ENCODE peak calls at places on chromosomes 5 and 9, in eight cellular contexts. P, M, G, K, O, J, Y and D are unnamed samples.

GRCh38 chr9:92265159-92265558 is 28.3 kb downstream of the IARS1 start:
- DNase-seq in Y (no peak), P (no peak), K (peak), O (no peak), M (no peak), J (no peak), G (peak), D (no peak)

GRCh38 chr9:4887556-4887955 is 94.8 kb downstream of the RCL1 start:
- DNase-seq in M (peak), Y (no peak), P (peak), G (no peak), O (peak), J (no peak), K (peak), D (peak)

GRCh38 chr9:99365233-99365980 is 143.3 kb downstream of the SEC61B start:
- DNase-seq in P (peak), J (no peak), O (no peak), M (no peak), G (peak), Y (no peak), K (peak), D (peak)

GRCh38 chr5:158814521-158814920 is 285.2 kb downstream of the EBF1 start:
- DNase-seq in Y (peak), M (no peak), G (no peak), P (no peak), O (no peak), J (no peak), K (peak), D (no peak)

GRCh38 chr5:149798466-149798865 is 68.4 kb downstream of the PPARGC1B start:
- DNase-seq in G (no peak), J (no peak), M (no peak), K (no peak), P (no peak), Y (no peak), O (no peak), D (no peak)

GRCh38 chr5:32017638-32018429 is 156.3 kb downstream of the GOLPH3 start:
- DNase-seq in O (no peak), M (no peak), K (peak), J (no peak), Y (no peak), G (peak), P (peak), D (peak)

GRCh38 chr5:60955239-60955638 is 10.2 kb downstream of the NDUFAF2 start:
- DNase-seq in K (no peak), J (no peak), G (no peak), M (no peak), Y (no peak), O (no peak), P (no peak), D (no peak)

GRCh38 chr5:52751137-52751536 is 36.6 kb upstream of the ITGA1 start:
- DNase-seq in Y (no peak), K (no peak), G (peak), M (no peak), O (no peak), P (no peak), J (no peak), D (no peak)

GRCh38 chr5:102540251-102540812 is 41.5 kb upstream of the SLCO6A1 start:
- DNase-seq in G (no peak), Y (no peak), K (no peak), M (no peak), J (no peak), P (no peak), O (no peak), D (no peak)

GRCh38 chr9:93320591-93321219 is 130.8 kb upstream of the FAM120A start:
- DNase-seq in G (no peak), O (no peak), K (no peak), Y (no peak), M (no peak), J (no peak), P (no peak), D (no peak)

GRCh38 chr9:114034663-114035062 is 43.4 kb downstream of the AMBP start:
- DNase-seq in K (no peak), O (no peak), P (no peak), J (no peak), M (no peak), G (no peak), Y (no peak), D (no peak)

GRCh38 chr5:1057841-1058548 is 49.4 kb downstream of the NKD2 start:
- DNase-seq in J (no peak), G (no peak), O (no peak), P (no peak), K (no peak), Y (no peak), M (peak), D (no peak)

GRCh38 chr5:170792878-170793277 is 9.4 kb downstream of the GABRP start:
- DNase-seq in Y (no peak), O (no peak), P (no peak), G (no peak), K (no peak), M (no peak), J (no peak), D (no peak)

GRCh38 chr5:112294126-112294525 is 125.0 kb downstream of the EPB41L4A start:
- DNase-seq in G (no peak), O (no peak), Y (no peak), K (no peak), P (peak), J (no peak), M (no peak), D (no peak)

GRCh38 chr9:131774636-131775035 is 34.8 kb upstream of the RAPGEF1 start:
- DNase-seq in Y (no peak), J (no peak), P (no peak), K (no peak), G (no peak), M (no peak), O (no peak), D (no peak)

GRCh38 chr5:60779431-60779830 is 64.6 kb downstream of the ELOVL7 start:
- DNase-seq in G (no peak), O (no peak), J (no peak), Y (no peak), P (no peak), K (no peak), M (no peak), D (no peak)

GRCh38 chr5:119037496-119038215 is 33.2 kb upstream of the DMXL1 start:
- DNase-seq in O (no peak), K (peak), Y (no peak), P (no peak), G (no peak), M (no peak), J (no peak), D (peak)

GRCh38 chr9:79115176-79115575 is 456.6 kb upstream of the TLE4 start:
- DNase-seq in M (no peak), O (no peak), J (no peak), Y (no peak), P (no peak), K (no peak), G (no peak), D (no peak)

GRCh38 chr9:79661926-79662552 is 90.3 kb downstream of the TLE4 start:
- DNase-seq in M (no peak), O (no peak), Y (no peak), K (no peak), J (no peak), P (no peak), G (no peak), D (no peak)

GRCh38 chr9:119844431-119844830 is 475.2 kb upstream of the BRINP1 start:
- DNase-seq in O (no peak), G (no peak), P (no peak), Y (no peak), J (no peak), M (no peak), K (no peak), D (no peak)

GRCh38 chr5:97929383-97929782 is 746.3 kb upstream of the RIOK2 start:
- DNase-seq in Y (no peak), G (peak), O (no peak), K (peak), J (no peak), P (no peak), M (no peak), D (peak)

GRCh38 chr9:89048611-89049010 is 57.3 kb downstream of the S1PR3 start:
- DNase-seq in K (no peak), O (no peak), G (no peak), Y (no peak), J (no peak), M (no peak), P (no peak), D (no peak)

GRCh38 chr9:33105939-33106338 is 29.5 kb upstream of the SMU1 start:
- DNase-seq in J (no peak), M (no peak), P (no peak), G (no peak), O (no peak), K (no peak), Y (no peak), D (peak)

GRCh38 chr9:84940294-84940693 is 270.8 kb downstream of the NTRK2 start:
- DNase-seq in P (no peak), Y (no peak), O (no peak), K (no peak), M (no peak), G (no peak), J (no peak), D (no peak)

GRCh38 chr9:100354121-100354800 is 1.5 kb upstream of the TEX10 start:
- DNase-seq in G (no peak), O (no peak), P (no peak), M (no peak), K (no peak), J (no peak), Y (no peak), D (no peak)

GRCh38 chr5:76544268-76544926 is 78.8 kb downstream of the F2RL2 start:
- DNase-seq in O (peak), Y (no peak), G (peak), K (no peak), P (peak), M (no peak), J (no peak), D (peak)

GRCh38 chr5:179836225-179837019 is 15.7 kb downstream of the SQSTM1 start:
- DNase-seq in O (no peak), P (no peak), Y (no peak), J (no peak), G (peak), K (no peak), M (no peak), D (peak)

GRCh38 chr9:129234491-129234890 is 56.4 kb upstream of the IER5L start:
- DNase-seq in G (no peak), Y (no peak), K (no peak), O (peak), J (no peak), P (no peak), M (no peak), D (no peak)

GRCh38 chr9:87309236-87309635 is 188.4 kb upstream of the DAPK1 start:
- DNase-seq in M (no peak), G (peak), O (no peak), Y (no peak), J (no peak), K (peak), P (no peak), D (no peak)

GRCh38 chr5:92468307-92468706 is 1085.2 kb upstream of the ARRDC3 start:
- DNase-seq in G (no peak), O (no peak), Y (no peak), J (no peak), K (no peak), P (no peak), M (no peak), D (no peak)

GRCh38 chr5:81363093-81363886 is 30.6 kb downstream of the ACOT12 start:
- DNase-seq in M (no peak), J (no peak), O (no peak), P (peak), K (no peak), G (no peak), Y (no peak), D (no peak)

GRCh38 chr5:127170918-127171600 is 97.8 kb upstream of the C5orf63 start:
- DNase-seq in Y (no peak), J (no peak), P (no peak), K (no peak), O (no peak), G (no peak), M (no peak), D (no peak)

GRCh38 chr9:20290287-20290686 is 332.0 kb downstream of the MLLT3 start:
- DNase-seq in M (no peak), K (no peak), Y (no peak), J (no peak), O (no peak), P (no peak), G (no peak), D (no peak)

GRCh38 chr9:129333961-129334743 is 156.1 kb upstream of the IER5L start:
- DNase-seq in Y (peak), O (peak), J (no peak), G (peak), M (peak), K (peak), P (peak), D (peak)

DNA sequence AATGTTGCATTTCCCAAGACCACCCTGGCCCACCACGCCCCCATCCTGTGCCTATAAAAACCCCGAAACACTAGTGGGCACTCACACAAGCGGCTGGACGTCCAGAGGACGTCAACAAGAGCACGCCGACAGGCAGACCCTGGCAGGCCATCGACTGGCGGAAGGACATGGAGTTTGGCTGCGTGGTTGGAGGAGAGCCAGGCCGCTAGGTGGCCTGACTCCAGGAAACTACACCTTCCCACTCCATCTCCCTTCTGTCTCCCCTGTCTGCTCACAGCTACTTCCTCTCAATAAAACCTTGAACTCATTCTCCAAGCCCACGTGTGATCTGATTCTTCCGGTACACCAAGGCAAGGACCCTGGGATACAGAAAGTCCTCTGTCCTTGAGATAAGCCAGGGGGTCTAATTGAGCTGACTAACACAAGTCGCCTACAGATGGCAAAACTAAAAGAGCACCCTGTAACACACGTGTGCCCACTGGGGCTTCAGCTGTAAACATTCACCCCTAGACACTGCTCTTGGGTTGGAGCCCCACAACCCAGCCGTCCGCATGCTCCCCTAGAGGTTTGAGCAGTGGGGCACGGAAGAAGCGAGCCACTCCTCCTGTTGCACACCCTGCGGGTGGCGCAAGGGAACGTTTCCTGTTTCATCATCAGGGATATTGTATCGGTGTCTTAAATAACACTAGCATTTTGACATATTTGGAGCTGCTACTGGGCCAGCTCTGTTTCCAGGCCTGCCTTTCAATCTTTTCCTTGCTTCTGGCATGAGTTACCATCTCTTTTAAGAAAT is 54.5 kb upstream of the TAF11L2 start:
- DNase-seq in O (peak), M (no peak), P (no peak), J (no peak), Y (no peak), G (peak), K (no peak), D (no peak)
- TF ChIP-seq CTCF in O (no peak), M (no peak), P (no peak), J (no peak), Y (no peak), G (no peak), K (no peak), D (no peak)

DNA sequence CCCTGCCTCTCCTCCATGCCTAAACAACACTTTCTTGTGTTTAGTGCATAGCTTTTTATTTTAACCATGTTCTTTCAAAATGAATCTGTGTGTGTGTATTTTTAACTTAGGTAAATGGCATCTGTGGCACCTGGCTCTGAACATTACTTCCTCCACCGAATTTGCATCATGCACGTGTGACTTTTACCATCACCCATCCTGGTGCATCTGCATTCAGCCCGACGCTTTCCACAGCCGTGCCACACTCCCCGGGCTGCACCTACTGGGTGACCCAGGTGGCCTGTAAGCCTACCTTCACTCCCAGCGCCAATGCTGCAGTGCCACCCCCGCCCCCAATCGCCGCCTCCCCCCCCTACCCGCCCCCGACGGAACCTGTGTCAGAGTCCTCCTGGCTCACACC is 12.7 kb upstream of the FCN1 start:
- DNase-seq in P (no peak), M (no peak), J (no peak), G (no peak), O (no peak), K (no peak), Y (no peak), D (no peak)
- H3K4me3 ChIP-seq in P (no peak), M (no peak), J (no peak), G (no peak), O (no peak), K (no peak), Y (no peak), D (no peak)

GRCh38 chr5:145834917-145835838 is at the start of gene PRELID2:
- DNase-seq in O (peak), G (peak), Y (peak), P (peak), J (peak), M (peak), K (peak), D (peak)
- TF ChIP-seq CTCF in O (peak), G (no peak), Y (no peak), P (no peak), J (peak), M (no peak), K (no peak), D (no peak)

DNA sequence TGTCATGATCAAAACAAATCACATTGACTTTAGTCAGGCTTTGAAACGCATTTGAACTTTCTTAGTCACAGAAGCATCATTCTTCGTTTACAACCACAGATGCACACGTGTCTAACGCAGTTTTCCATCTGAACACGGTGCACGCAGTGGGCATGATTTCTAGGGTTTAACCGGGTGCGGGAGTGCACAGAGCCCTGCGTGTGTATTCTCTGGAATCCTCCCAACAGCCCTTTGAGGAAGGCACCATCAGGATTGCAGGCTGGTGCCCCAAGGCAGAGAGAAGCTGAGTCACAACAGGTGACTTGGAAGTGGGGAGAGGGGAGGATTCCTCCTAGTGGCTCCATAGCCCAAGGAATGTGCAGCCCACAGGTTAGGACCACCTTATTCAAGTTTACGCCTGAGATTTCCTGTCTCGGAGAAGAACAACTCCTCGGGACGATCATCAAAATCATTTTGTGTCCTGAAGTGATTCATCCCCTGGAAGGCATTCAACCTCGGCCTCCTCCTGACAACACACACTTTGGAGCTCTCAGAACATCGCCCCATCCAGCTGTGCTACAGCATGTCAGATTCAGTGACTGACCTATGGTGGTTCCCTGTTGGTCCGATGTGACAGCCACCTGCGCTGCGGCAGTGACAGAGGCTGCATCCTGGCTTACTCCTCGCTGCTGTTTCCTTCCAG is 13.1 kb downstream of the ROPN1L start:
- DNase-seq in J (no peak), K (peak), Y (no peak), G (peak), P (no peak), M (no peak), O (no peak), D (peak)
- H3K4me3 ChIP-seq in J (no peak), K (peak), Y (no peak), G (no peak), P (no peak), M (no peak), O (no peak), D (no peak)

DNA sequence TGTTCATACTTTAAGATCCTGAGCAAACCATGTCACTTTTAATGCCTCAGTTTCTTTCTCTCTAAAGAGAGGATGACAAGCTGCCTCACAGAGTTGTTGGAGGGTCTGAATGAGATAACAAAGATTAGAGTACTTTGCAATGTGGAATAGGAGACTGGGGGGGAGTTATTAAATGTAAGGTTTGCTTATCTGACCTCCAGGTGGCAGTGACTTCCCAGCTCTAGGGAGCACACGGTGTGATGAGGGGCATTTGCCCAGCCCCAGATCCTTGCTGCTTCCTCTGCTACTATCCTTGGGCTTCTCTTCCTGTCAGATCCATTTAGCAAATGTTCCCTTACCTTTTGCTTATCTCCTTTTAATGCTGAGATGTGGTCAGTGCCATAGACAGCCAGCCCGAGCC is 30.7 kb downstream of the ENHO start:
- DNase-seq in G (no peak), O (no peak), K (no peak), M (no peak), J (no peak), P (no peak), Y (no peak), D (no peak)
- TF ChIP-seq CTCF in G (no peak), O (no peak), K (no peak), M (no peak), J (no peak), P (no peak), Y (no peak), D (no peak)

GRCh38 chr5:174520420-174521396 is 203.7 kb upstream of the MSX2 start:
- DNase-seq in K (no peak), G (peak), J (no peak), P (no peak), M (no peak), Y (no peak), O (no peak), D (peak)
- H3K4me3 ChIP-seq in K (no peak), G (no peak), J (peak), P (no peak), M (no peak), Y (no peak), O (no peak), D (no peak)

DNA sequence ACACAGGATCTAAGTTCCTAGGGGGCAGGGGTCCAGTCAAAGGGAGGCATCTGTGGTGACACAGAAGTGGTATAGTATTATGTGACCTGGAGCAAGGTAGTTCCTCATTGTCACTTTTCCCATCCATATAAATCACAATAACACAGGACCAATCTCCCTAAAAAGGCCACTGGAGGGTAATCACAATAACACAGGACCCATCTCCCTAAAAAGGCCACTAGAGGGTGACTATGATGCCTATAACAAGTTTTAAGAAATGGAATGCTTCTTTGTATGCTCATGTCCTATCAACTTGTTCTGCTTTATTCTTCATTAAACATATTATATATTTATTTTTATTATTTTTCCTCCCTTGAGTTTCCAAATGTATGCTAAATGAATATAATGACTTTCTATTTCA is 254.6 kb downstream of the ASTN2 start:
- DNase-seq in P (no peak), M (no peak), O (no peak), J (no peak), K (no peak), G (peak), Y (no peak), D (no peak)
- TF ChIP-seq CTCF in P (peak), M (no peak), O (no peak), J (peak), K (no peak), G (no peak), Y (no peak), D (no peak)